ENCODE peak calls at places on chromosomes 4 and X, in five cellular contexts. One of them, this sample, is unnamed.

GRCh38 chrX:25600776-25601175 is 537.4 kb upstream of the MAGEB18 start:
- DNase-seq in right lobe of liver: no peak
- DNase-seq in heart right ventricle: no peak
- DNase-seq in spleen: no peak
- DNase-seq in heart left ventricle: no peak
- DNase-seq in this sample: no peak

GRCh38 chr4:182843813-182844325 is 73.3 kb downstream of the DCTD start:
- DNase-seq in spleen: peak; percentile 62
- DNase-seq in right lobe of liver: no peak
- DNase-seq in heart left ventricle: no peak
- DNase-seq in heart right ventricle: no peak
- DNase-seq in this sample: no peak

GRCh38 chr4:139735381-139736256 is 70.0 kb downstream of the MGST2 start:
- DNase-seq in heart right ventricle: peak; percentile 29
- DNase-seq in right lobe of liver: peak; percentile 57
- DNase-seq in spleen: peak; percentile 84
- DNase-seq in heart left ventricle: peak; percentile 44
- DNase-seq in this sample: peak; percentile 66

GRCh38 chrX:17374619-17375360 is at the start of gene NHS:
- DNase-seq in heart left ventricle: peak; percentile 64
- DNase-seq in spleen: peak; percentile 71
- DNase-seq in right lobe of liver: peak; percentile 37
- DNase-seq in heart right ventricle: peak; percentile 63
- DNase-seq in this sample: peak; percentile 72

GRCh38 chrX:150731795-150732194 is 38.6 kb downstream of the MTMR1 start:
- DNase-seq in right lobe of liver: no peak
- DNase-seq in heart left ventricle: peak; percentile 56
- DNase-seq in heart right ventricle: no peak
- DNase-seq in spleen: no peak
- DNase-seq in this sample: no peak

GRCh38 chr4:128155231-128155855 is 94.2 kb downstream of the LARP1B start:
- DNase-seq in heart right ventricle: peak; percentile 58
- DNase-seq in spleen: peak; percentile 74
- DNase-seq in right lobe of liver: peak; percentile 35
- DNase-seq in heart left ventricle: peak; percentile 61
- DNase-seq in this sample: no peak

GRCh38 chr4:189656551-189657165 is 284.0 kb upstream of the FRG1 start:
- DNase-seq in spleen: no peak
- DNase-seq in heart right ventricle: no peak
- DNase-seq in heart left ventricle: no peak
- DNase-seq in right lobe of liver: no peak
- DNase-seq in this sample: no peak

GRCh38 chrX:40120838-40121580 is 23.3 kb upstream of the BCOR start:
- DNase-seq in heart left ventricle: no peak
- DNase-seq in heart right ventricle: no peak
- DNase-seq in spleen: no peak
- DNase-seq in right lobe of liver: no peak
- DNase-seq in this sample: no peak

GRCh38 chr4:23934915-23935314 is 45.1 kb upstream of the PPARGC1A start:
- DNase-seq in heart left ventricle: peak; percentile 84
- DNase-seq in right lobe of liver: peak; percentile 47
- DNase-seq in heart right ventricle: peak; percentile 47
- DNase-seq in spleen: no peak
- DNase-seq in this sample: peak; percentile 71

GRCh38 chrX:40083120-40083978 is 14.4 kb downstream of the BCOR start:
- DNase-seq in heart right ventricle: peak; percentile 35
- DNase-seq in spleen: peak; percentile 84
- DNase-seq in right lobe of liver: peak; percentile 49
- DNase-seq in heart left ventricle: no peak
- DNase-seq in this sample: peak; percentile 74

DNA sequence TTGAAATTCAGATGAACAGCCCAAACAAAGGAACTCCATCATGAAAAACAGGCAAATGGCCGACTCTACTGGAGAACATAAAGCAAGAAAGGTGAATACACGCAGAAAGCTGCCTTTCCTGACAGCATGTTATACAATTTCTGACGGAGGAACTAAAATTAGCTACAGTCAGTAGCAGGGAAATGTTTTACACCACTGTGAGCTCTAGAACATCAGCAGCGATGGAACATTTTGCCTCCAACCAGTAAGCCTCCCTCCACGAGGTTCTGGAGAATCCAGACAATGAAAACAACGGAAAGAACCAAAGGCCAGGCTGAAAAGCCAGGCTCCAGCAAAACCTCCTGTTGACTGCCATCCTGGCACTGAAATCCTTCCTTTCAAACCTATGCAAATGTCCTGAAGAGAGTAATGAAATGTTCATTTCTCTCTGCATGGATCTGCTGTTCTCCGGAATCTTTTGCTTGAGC is 78.9 kb downstream of the IRF2 start:
- DNase-seq in heart right ventricle: no peak
- DNase-seq in spleen: no peak
- DNase-seq in right lobe of liver: no peak
- DNase-seq in heart left ventricle: no peak
- DNase-seq in this sample: no peak
- H3K36me3 ChIP-seq in heart right ventricle: peaks cover 19% of the 10 kb centered on the region
- H3K36me3 ChIP-seq in spleen: peaks cover 83% of the 10 kb centered on the region
- H3K36me3 ChIP-seq in right lobe of liver: no peaks in the 10 kb centered on the region
- H3K36me3 ChIP-seq in heart left ventricle: peaks cover 90% of the 10 kb centered on the region
- H3K36me3 ChIP-seq in this sample: peaks cover 83% of the 10 kb centered on the region

DNA sequence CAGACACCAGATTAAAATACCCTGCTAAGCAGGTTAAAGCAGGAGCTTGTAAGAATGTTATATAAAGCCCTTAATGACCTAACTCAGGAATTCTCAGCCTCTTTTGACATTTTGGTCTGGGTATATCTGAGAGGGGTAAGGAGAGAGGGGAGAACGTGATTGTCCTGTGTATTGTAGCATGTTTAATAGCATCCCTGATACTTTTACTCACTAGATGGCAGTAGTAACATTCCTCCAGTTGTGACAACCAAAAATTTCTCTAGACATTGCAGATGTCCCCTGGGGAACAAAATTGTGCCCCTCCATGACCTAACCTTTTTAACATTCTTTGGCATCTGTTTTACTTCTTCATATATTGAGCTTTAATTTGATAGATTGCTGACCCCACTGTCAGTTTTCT is 17.9 kb downstream of the SMARCA5 start:
- DNase-seq in heart left ventricle: no peak
- DNase-seq in heart right ventricle: no peak
- DNase-seq in spleen: no peak
- DNase-seq in right lobe of liver: no peak
- DNase-seq in this sample: no peak
- TF ChIP-seq CTCF in heart left ventricle: peak; percentile 11
- TF ChIP-seq CTCF in heart right ventricle: peak; percentile 47
- TF ChIP-seq CTCF in spleen: no peak
- TF ChIP-seq CTCF in right lobe of liver: peak; percentile 43
- TF ChIP-seq CTCF in this sample: peak; percentile 44

DNA sequence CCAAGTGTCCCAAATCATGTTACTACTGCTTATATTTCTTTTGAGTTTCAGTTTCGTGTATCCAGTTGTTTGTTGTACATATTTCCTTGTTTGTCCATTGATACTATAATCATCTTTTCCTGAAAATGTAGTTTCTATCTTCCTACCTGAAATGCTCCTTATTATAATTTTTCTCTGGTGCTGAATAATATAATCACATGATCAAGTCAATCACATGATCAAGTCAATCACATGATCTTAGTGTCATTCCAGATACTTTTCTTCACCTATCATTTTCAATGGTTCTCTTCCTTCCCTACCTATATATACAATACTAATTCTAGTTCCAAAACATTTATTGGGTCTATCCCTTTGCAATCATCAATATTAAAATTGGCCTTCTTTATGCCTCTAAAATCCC is 2058.8 kb downstream of the PCDH7 start:
- DNase-seq in heart right ventricle: no peak
- DNase-seq in right lobe of liver: no peak
- DNase-seq in heart left ventricle: no peak
- DNase-seq in spleen: no peak
- DNase-seq in this sample: no peak
- H3K36me3 ChIP-seq in heart right ventricle: no peaks in the 10 kb centered on the region
- H3K36me3 ChIP-seq in right lobe of liver: no peaks in the 10 kb centered on the region
- H3K36me3 ChIP-seq in heart left ventricle: no peaks in the 10 kb centered on the region
- H3K36me3 ChIP-seq in spleen: no peaks in the 10 kb centered on the region
- H3K36me3 ChIP-seq in this sample: no peaks in the 10 kb centered on the region

DNA sequence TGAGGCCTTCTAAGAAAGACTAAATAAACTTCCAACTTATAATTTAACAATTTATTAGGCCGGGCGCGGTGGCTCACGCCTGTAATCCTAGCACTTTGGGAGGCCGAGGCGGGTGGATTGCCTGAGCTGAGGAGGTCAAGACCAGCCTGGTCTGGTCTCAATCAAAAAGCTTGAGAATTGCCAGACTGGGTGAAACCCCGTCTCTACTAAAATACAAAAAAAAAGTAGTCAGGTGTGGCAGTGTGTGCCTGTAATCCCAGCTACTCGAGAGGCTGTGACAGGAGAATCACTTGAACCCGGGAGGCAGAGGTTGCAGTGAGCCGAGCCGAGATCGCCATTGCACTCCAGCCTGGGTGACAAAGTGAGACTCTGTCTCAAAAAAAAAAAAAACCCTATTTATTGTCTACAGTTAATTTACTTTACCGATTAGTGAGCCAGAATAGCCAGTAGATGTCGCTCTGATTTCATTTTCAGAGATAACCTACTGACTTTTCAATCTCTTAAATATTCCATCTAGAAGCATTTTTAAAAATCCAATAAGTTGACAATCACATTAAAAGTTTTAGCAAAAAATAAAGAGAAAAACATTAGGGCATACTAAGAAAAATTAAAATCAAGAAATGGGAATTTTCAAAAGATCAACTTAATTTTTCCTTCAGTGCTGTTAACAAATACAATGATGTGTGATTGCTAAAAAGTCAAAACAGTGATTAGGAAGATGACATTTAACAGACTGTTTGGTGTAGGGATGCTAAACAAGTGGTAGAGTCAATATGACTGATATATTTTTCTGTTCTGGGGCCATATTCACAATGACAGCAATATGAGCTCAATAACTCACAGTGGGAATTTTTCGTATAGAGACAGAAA is 4.3 kb upstream of the SHROOM3 start:
- DNase-seq in heart right ventricle: no peak
- DNase-seq in heart left ventricle: no peak
- DNase-seq in spleen: no peak
- DNase-seq in right lobe of liver: no peak
- DNase-seq in this sample: no peak
- TF ChIP-seq CTCF in heart right ventricle: peak; percentile 66
- TF ChIP-seq CTCF in heart left ventricle: peak; percentile 41
- TF ChIP-seq CTCF in spleen: peak; percentile 56
- TF ChIP-seq CTCF in right lobe of liver: peak; percentile 69
- TF ChIP-seq CTCF in this sample: peak; percentile 66

DNA sequence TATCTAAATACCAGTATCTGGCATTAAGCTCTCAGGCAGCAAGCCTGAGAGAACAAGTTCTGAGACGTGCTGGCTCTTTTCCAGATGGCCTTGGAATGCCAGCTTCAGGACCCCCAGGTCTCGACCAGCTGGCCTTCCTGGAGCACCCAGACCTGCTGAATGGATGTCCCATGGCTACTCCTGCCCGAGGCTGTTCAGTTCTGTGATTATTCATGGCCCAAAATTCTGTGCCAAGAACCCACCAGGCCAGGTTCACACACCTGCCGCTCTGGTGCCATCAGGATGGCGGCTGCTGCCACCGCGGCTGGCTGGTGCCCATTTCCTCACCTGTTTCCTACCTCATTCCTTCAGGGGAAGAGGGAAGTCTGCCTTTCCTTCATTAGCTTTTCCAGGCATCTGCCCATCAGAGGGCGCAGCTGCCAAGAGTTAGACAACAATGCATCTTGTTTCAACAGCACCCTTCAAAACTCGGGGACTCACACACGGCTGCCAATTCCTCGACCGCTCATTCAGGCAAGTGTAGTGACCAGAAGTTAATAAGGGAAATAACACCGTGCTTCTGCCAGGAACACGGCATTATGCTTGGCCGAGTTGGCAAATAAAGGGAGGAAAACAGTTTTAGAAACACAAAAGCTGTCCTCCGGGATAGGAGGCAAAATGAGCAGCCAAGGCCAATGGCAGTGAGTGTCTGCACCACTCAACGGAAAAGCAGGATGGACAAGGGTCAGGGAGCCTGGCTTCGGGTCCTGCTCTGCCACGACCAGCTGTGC is 173.8 kb downstream of the NSUN7 start:
- DNase-seq in heart right ventricle: peak; percentile 28
- DNase-seq in heart left ventricle: no peak
- DNase-seq in right lobe of liver: no peak
- DNase-seq in spleen: no peak
- DNase-seq in this sample: no peak
- H3K36me3 ChIP-seq in heart right ventricle: no peaks in the 10 kb centered on the region
- H3K36me3 ChIP-seq in heart left ventricle: peaks cover 17% of the 10 kb centered on the region
- H3K36me3 ChIP-seq in right lobe of liver: no peaks in the 10 kb centered on the region
- H3K36me3 ChIP-seq in spleen: no peaks in the 10 kb centered on the region
- H3K36me3 ChIP-seq in this sample: peaks cover 6% of the 10 kb centered on the region

GRCh38 chr4:162443510-162443909 is 279.7 kb upstream of the FSTL5 start:
- DNase-seq in right lobe of liver: no peak
- DNase-seq in heart right ventricle: no peak
- DNase-seq in spleen: no peak
- DNase-seq in heart left ventricle: no peak
- DNase-seq in this sample: no peak
- TF ChIP-seq CTCF in right lobe of liver: no peak
- TF ChIP-seq CTCF in heart right ventricle: no peak
- TF ChIP-seq CTCF in spleen: no peak
- TF ChIP-seq CTCF in heart left ventricle: no peak
- TF ChIP-seq CTCF in this sample: no peak

GRCh38 chr4:1841886-1842210 is 14.1 kb downstream of the LETM1 start:
- DNase-seq in heart right ventricle: no peak
- DNase-seq in heart left ventricle: no peak
- DNase-seq in spleen: no peak
- DNase-seq in right lobe of liver: no peak
- DNase-seq in this sample: no peak
- H3K36me3 ChIP-seq in heart right ventricle: peaks cover 4% of the 10 kb centered on the region
- H3K36me3 ChIP-seq in heart left ventricle: peaks cover 81% of the 10 kb centered on the region
- H3K36me3 ChIP-seq in spleen: peaks cover 69% of the 10 kb centered on the region
- H3K36me3 ChIP-seq in right lobe of liver: no peaks in the 10 kb centered on the region
- H3K36me3 ChIP-seq in this sample: peaks cover 86% of the 10 kb centered on the region

GRCh38 chr4:56356650-56357049 is 30.6 kb downstream of the AASDH start:
- DNase-seq in right lobe of liver: no peak
- DNase-seq in heart left ventricle: no peak
- DNase-seq in spleen: no peak
- DNase-seq in heart right ventricle: no peak
- DNase-seq in this sample: no peak
- TF ChIP-seq CTCF in right lobe of liver: no peak
- TF ChIP-seq CTCF in heart left ventricle: no peak
- TF ChIP-seq CTCF in spleen: no peak
- TF ChIP-seq CTCF in heart right ventricle: no peak
- TF ChIP-seq CTCF in this sample: no peak

DNA sequence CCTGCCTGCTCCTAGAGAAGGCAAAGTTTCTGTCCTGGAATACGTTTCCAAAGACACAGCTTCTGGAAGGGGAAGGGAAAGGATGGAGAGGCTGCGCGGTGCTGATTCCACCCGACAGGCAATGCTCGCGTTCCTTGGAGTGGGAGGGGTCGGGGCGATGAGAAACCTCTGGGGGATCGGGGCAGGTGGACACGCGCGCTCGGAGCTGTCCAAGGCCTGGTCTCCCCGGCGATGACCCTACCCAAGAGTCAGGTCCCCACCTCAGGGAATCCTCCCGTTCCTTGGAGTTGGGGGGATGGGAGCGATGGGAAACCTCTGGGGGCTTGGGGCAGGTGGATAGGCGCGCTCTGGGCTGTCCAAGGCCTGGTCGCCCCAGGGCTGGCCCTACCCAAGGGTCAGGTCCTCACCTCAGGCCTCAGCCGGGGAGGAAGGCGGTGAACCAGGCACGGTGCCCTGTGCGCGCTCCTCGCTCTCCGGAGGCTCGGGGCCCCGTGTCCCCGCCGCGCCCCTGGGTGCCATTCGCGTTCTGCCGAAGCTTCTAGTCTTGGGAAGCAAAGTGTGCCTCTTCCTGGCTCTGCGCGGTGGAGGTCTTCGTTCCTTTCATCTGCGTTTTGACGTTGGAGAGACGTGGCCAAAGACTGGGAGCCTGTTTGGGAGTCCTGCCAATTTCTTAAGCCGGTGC is 10.6 kb upstream of the SHOX start:
- DNase-seq in heart right ventricle: no peak
- DNase-seq in right lobe of liver: no peak
- DNase-seq in spleen: no peak
- DNase-seq in heart left ventricle: no peak
- DNase-seq in this sample: no peak
- H3K36me3 ChIP-seq in heart right ventricle: no peaks in the 10 kb centered on the region
- H3K36me3 ChIP-seq in right lobe of liver: no peaks in the 10 kb centered on the region
- H3K36me3 ChIP-seq in spleen: no peaks in the 10 kb centered on the region
- H3K36me3 ChIP-seq in heart left ventricle: no peaks in the 10 kb centered on the region
- H3K36me3 ChIP-seq in this sample: no peaks in the 10 kb centered on the region